ENCODE peak calls at places on chromosome 12, in five cellular contexts. A, P, Z, W and E are unnamed samples.

GRCh38 chr12:53300187-53300586 is 692 bp downstream of the MYG1 start:
- ATAC-seq in Z (no peak), A (no peak), W (peak), P (no peak), E (peak)

GRCh38 chr12:45075575-45076282 is 24.8 kb upstream of the DBX2 start:
- ATAC-seq in W (no peak), A (no peak), Z (no peak), P (no peak), E (no peak)

GRCh38 chr12:1108276-1108675 is 117.3 kb downstream of the ERC1 start:
- ATAC-seq in P (peak), Z (peak), A (peak), W (peak), E (peak)

GRCh38 chr12:103382736-103383346 is 112.9 kb downstream of the C12orf42 start:
- ATAC-seq in P (no peak), W (no peak), A (no peak), Z (no peak), E (no peak)

GRCh38 chr12:45547822-45548221 is 181.7 kb upstream of the ARID2 start:
- ATAC-seq in P (no peak), A (no peak), Z (no peak), W (no peak), E (no peak)

GRCh38 chr12:95200128-95200973 is 16.9 kb downstream of the FGD6 start:
- ATAC-seq in W (no peak), P (no peak), Z (no peak), A (no peak), E (no peak)

GRCh38 chr12:65643171-65643570 is 181.1 kb upstream of the HMGA2 start:
- ATAC-seq in Z (no peak), P (no peak), W (no peak), A (no peak), E (no peak)

GRCh38 chr12:47491516-47491915 is 214.3 kb downstream of the RPAP3 start:
- ATAC-seq in P (no peak), W (no peak), Z (no peak), A (no peak), E (no peak)

GRCh38 chr12:119319638-119320037 is 14.9 kb upstream of the CCDC60 start:
- ATAC-seq in A (no peak), W (no peak), Z (no peak), P (no peak), E (no peak)

GRCh38 chr12:119673634-119674033 is 5.7 kb downstream of the PRKAB1 start:
- ATAC-seq in W (no peak), P (peak), A (peak), Z (peak), E (peak)